ENCODE peak calls at places on chromosomes 1 and 21, in six cellular contexts. I is CD8-positive, alpha-beta memory T cell; G is CD4-positive, alpha-beta memory T cell; P is heart left ventricle; V is fibroblast of lung; F is AG04450. E is an unnamed sample.

GRCh38 chr1:230375795-230376194 is 50.3 kb downstream of the PGBD5 start:
- DNase-seq in I (no peak), G (no peak), P (no peak), V (no peak), F (no peak), E (no peak)

GRCh38 chr1:117671781-117672501 is 66.1 kb downstream of the TENT5C start:
- DNase-seq in I (no peak), G (no peak), P (no peak), V (no peak), F (no peak), E (no peak)

GRCh38 chr1:43367026-43367903 is 546 bp downstream of the ELOVL1 start:
- DNase-seq in I (peak), G (peak), P (peak), V (peak), F (no peak), E (no peak)

GRCh38 chr1:4768553-4768952 is 114.1 kb downstream of the AJAP1 start:
- DNase-seq in I (no peak), G (no peak), P (no peak), V (no peak), F (no peak), E (no peak)

GRCh38 chr1:197838836-197839235 is 63.6 kb upstream of the DENND1B start:
- DNase-seq in I (no peak), G (no peak), P (no peak), V (peak), F (peak), E (no peak)

GRCh38 chr1:167863921-167864279 is 50.0 kb downstream of the ADCY10 start:
- DNase-seq in I (no peak), G (no peak), P (no peak), V (no peak), F (no peak), E (no peak)

GRCh38 chr1:82506970-82507369 is 706.2 kb downstream of the ADGRL2 start:
- DNase-seq in I (no peak), G (no peak), P (no peak), V (no peak), F (no peak), E (no peak)

GRCh38 chr1:200296091-200296661 is 113.7 kb downstream of the ZNF281 start:
- DNase-seq in I (no peak), G (no peak), P (no peak), V (no peak), F (no peak), E (no peak)

GRCh38 chr1:6423321-6423999 is 1.1 kb upstream of the ESPN start:
- DNase-seq in I (peak), G (peak), P (no peak), V (peak), F (no peak), E (peak)

GRCh38 chr1:209651148-209651547 is 1.1 kb downstream of the LAMB3 start:
- DNase-seq in I (no peak), G (peak), P (peak), V (peak), F (no peak), E (no peak)

GRCh38 chr1:209229494-209230059 is 353.9 kb upstream of the CAMK1G start:
- DNase-seq in I (no peak), G (no peak), P (no peak), V (no peak), F (no peak), E (no peak)

GRCh38 chr1:94772840-94773239 is 47.3 kb upstream of the SLC44A3 start:
- DNase-seq in I (no peak), G (no peak), P (no peak), V (no peak), F (no peak), E (no peak)

GRCh38 chr1:119097380-119097779 is 43.1 kb downstream of the WARS2 start:
- DNase-seq in I (no peak), G (no peak), P (no peak), V (peak), F (no peak), E (no peak)

GRCh38 chr1:181151378-181152326 is 63.2 kb downstream of the IER5 start:
- DNase-seq in I (no peak), G (no peak), P (no peak), V (no peak), F (no peak), E (no peak)

GRCh38 chr21:35077975-35078374 is 28.9 kb upstream of the RUNX1 start:
- DNase-seq in I (no peak), G (no peak), P (no peak), V (peak), F (no peak), E (no peak)

GRCh38 chr1:173454966-173455524 is 22.1 kb upstream of the PRDX6 start:
- DNase-seq in I (peak), G (peak), P (no peak), V (no peak), F (no peak), E (no peak)

GRCh38 chr1:119631433-119632102 is 16.5 kb downstream of the ZNF697 start:
- DNase-seq in I (no peak), G (no peak), P (peak), V (peak), F (peak), E (no peak)

GRCh38 chr1:61170328-61171238 is 88.2 kb downstream of the NFIA start:
- DNase-seq in I (no peak), G (no peak), P (no peak), V (peak), F (no peak), E (no peak)

GRCh38 chr1:214900590-214900989 is 181.9 kb upstream of the KCNK2 start:
- DNase-seq in I (no peak), G (no peak), P (no peak), V (no peak), F (no peak), E (no peak)

GRCh38 chr1:8212443-8212920 is 105.4 kb upstream of the SLC45A1 start:
- DNase-seq in I (no peak), G (no peak), P (no peak), V (no peak), F (no peak), E (no peak)

GRCh38 chr1:38962113-38962512 is 20.5 kb upstream of the RHBDL2 start:
- DNase-seq in I (no peak), G (no peak), P (no peak), V (peak), F (no peak), E (no peak)

GRCh38 chr1:26278835-26279597 is 870 bp upstream of the SH3BGRL3 start:
- DNase-seq in I (no peak), G (peak), P (no peak), V (peak), F (no peak), E (no peak)

GRCh38 chr21:38646213-38646837 is 148.0 kb upstream of the ERG start:
- DNase-seq in I (no peak), G (no peak), P (no peak), V (peak), F (no peak), E (no peak)

GRCh38 chr1:96291468-96291867 is 430.1 kb upstream of the PTBP2 start:
- DNase-seq in I (no peak), G (no peak), P (no peak), V (no peak), F (no peak), E (no peak)

GRCh38 chr21:43787180-43787533 is 2.2 kb upstream of the RRP1 start:
- DNase-seq in I (no peak), G (no peak), P (no peak), V (no peak), F (no peak), E (no peak)

GRCh38 chr1:234238060-234238459 is 135.2 kb upstream of the COA6 start:
- DNase-seq in I (no peak), G (no peak), P (no peak), V (no peak), F (no peak), E (no peak)

DNA sequence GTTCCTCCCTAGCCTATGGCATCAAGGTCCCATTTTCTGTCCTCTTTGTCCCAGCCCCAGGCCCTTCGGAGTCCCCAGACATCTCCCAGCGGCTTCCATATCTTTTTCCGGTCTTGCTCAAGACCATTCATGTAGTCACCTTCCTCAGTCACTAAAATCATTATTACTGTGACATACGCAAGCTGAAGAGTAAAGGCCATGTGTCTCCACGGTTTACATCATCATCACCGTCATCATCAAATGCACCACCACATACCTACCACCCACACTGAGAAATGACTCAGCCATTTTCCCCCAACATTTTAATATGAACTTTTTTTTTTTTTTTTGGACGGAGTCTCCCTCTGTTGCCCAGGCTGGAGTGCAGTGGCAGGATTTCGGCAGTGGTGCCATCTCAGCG is 43.4 kb downstream of the FHAD1 start:
- DNase-seq in I (no peak), G (no peak), P (no peak), V (peak), F (peak), E (no peak)
- H3K27ac ChIP-seq in I (no peak), G (no peak), P (no peak), V (no peak), F (no peak), E (no peak)

GRCh38 chr1:229002037-229002436 is 266.8 kb downstream of the RHOU start:
- DNase-seq in I (no peak), G (no peak), P (no peak), V (no peak), F (no peak), E (no peak)

GRCh38 chr1:228999776-229000175 is 264.5 kb downstream of the RHOU start:
- DNase-seq in I (no peak), G (no peak), P (no peak), V (no peak), F (no peak), E (no peak)

GRCh38 chr1:229002451-229002960 is 267.2 kb downstream of the RHOU start:
- DNase-seq in I (no peak), G (no peak), P (no peak), V (no peak), F (no peak), E (no peak)

GRCh38 chr1:229000187-229000586 is 264.9 kb downstream of the RHOU start:
- DNase-seq in I (no peak), G (no peak), P (no peak), V (no peak), F (no peak), E (no peak)

GRCh38 chr1:229001467-229001866 is 266.2 kb downstream of the RHOU start:
- DNase-seq in I (no peak), G (peak), P (no peak), V (no peak), F (no peak), E (no peak)
- H3K27ac ChIP-seq in I (no peak), G (no peak), P (no peak), V (no peak), F (no peak), E (peak)

DNA sequence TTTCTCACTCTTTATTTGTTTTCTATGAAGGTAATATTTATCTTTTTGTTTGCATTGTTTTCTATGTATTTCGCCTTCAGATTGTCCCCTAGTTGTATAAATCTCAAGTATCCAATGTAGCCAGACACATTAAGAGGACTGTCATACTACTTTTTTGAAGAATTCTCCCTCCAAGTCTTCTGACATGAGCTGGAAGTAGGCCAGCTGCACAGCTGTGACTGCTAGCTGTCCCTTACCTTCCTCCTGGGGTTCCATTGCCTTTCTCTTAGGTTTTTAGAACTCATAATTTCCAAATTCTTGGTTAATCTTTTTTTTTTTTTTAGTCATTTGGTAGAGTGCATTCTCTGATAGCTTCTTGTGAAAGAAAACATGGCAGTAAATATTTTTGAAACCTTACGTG is 46.2 kb downstream of the MTR start:
- DNase-seq in I (no peak), G (no peak), P (no peak), V (no peak), F (no peak), E (no peak)
- H3K27ac ChIP-seq in I (no peak), G (no peak), P (no peak), V (no peak), F (no peak), E (no peak)

DNA sequence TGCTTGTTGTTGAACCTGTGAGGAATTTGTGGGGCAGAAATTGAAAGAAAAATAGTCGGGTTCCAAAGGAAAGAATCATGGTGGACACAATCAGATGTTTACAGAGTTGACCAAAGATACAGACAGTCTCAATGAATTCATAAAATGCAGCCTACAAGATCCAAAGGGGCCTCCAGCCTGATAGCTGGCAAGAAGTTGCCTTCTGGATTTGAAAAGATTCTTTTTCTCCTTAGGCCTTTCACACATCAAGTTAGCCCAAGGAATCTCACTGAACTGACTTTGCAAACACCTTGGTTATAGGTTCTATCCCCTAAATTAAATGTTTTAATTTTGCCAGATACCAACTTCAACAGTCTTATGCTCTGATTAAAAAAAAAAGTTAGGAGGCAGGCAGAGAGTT is 21.5 kb downstream of the SLAMF1 start:
- DNase-seq in I (no peak), G (no peak), P (no peak), V (no peak), F (no peak), E (no peak)
- H3K27ac ChIP-seq in I (peak), G (peak), P (no peak), V (no peak), F (no peak), E (no peak)

DNA sequence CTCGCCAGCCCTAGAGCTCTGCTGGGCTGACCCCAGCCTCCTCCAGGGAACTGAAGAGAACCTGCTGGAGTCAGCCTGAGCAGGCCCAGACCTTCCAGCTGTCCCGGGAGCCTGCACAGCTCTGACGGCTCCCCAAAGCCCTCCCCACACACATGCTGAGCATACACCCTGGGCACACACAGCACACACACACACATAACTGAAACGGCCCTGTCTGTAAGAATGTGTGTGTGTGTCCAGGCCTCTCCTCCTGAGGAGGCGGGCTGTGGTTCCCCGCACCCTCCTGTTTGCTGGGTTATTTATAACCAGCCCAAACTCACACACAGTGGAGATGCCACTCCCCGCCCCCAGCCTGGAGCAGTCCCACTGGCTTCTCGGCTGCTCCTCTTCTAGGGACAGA is 20.2 kb downstream of the SDC3 start:
- DNase-seq in I (no peak), G (no peak), P (peak), V (peak), F (peak), E (no peak)
- H3K27ac ChIP-seq in I (no peak), G (no peak), P (peak), V (peak), F (peak), E (peak)

DNA sequence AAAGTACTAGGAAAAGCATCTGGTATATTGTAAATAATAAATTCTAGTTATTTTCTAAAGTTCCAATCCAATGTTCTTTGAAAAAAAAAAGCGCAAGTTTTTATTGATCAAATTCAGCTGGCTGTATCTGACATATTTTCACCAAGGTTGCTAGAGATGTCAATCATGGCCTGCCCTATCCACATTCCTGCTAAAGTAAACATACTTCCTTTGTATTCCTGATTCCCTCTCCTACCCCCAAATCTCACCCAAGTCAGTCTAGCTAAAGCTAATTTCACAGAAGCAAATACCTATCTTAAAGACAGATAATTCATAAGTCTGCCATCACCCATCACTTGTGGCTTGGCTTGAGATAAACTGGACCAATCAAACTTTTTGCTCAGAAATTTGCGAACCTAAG is 21.3 kb downstream of the ANKRD13C start:
- DNase-seq in I (no peak), G (no peak), P (no peak), V (no peak), F (no peak), E (no peak)
- H3K27ac ChIP-seq in I (no peak), G (no peak), P (no peak), V (no peak), F (no peak), E (no peak)

DNA sequence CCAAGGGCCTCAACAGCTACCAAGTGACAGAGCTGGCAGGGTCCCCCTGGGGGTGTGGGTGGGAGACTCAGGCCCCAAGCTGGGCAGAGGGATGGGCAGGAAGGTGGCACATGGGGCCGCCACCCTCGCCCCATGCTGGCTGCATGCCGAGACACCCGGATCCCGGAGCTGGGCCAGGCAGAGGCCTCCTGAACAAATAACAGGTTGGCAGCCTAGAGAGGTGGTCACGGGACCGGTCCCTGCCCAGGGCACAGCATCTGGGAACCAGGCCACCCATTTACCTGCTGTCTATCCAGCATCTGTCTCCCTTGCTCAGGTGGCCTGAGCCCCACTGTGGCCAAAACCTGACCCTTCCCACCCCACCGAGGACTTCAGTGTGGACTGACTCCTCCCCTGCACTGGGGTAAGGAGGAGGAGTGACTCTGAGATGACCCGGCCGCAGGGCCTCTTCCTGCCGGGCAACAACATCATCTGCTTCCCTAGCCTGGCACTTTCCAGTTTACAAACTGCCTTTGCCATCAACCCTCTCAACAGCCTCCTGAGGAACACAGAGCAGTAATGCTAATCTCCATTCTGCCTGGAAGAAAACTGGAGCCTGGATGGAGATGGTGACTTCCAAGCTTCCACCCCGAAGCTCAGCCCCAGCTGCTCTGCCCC is 34.5 kb downstream of the RAP1GAP start:
- DNase-seq in I (no peak), G (no peak), P (no peak), V (no peak), F (no peak), E (no peak)
- H3K27ac ChIP-seq in I (peak), G (no peak), P (no peak), V (no peak), F (no peak), E (no peak)

E was measured in caudate nucleus.